ENCODE peak calls at places on chromosomes 6 and 20, in five cellular contexts. L, J, D, U and I are unnamed samples.

GRCh38 chr6:21505574-21505990 is 88.0 kb upstream of the SOX4 start:
- DNase-seq in L (no peak), J (no peak), D (no peak), U (no peak), I (no peak)

GRCh38 chr6:21531393-21531792 is 62.2 kb upstream of the SOX4 start:
- DNase-seq in L (no peak), J (no peak), D (no peak), U (no peak), I (no peak)

GRCh38 chr6:167733740-167734661 is 92.7 kb upstream of the AFDN start:
- DNase-seq in L (peak), J (no peak), D (peak), U (peak), I (peak)

GRCh38 chr6:109381007-109381746 is 1.1 kb downstream of the CD164 start:
- DNase-seq in L (no peak), J (no peak), D (peak), U (no peak), I (peak)

GRCh38 chr6:45327956-45328522 is at the start of gene RUNX2:
- DNase-seq in L (peak), J (peak), D (peak), U (peak), I (peak)

GRCh38 chr20:63432577-63433061 is 39.8 kb downstream of the KCNQ2 start:
- DNase-seq in L (no peak), J (no peak), D (no peak), U (no peak), I (no peak)

GRCh38 chr20:38295811-38296210 is 8.1 kb upstream of the BPI start:
- DNase-seq in L (no peak), J (no peak), D (no peak), U (no peak), I (no peak)

GRCh38 chr6:226516-227073 is 65.7 kb upstream of the DUSP22 start:
- DNase-seq in L (no peak), J (no peak), D (no peak), U (no peak), I (no peak)

GRCh38 chr20:25707695-25708094 is 11.0 kb upstream of the ZNF337 start:
- DNase-seq in L (no peak), J (no peak), D (no peak), U (no peak), I (no peak)

GRCh38 chr6:164370773-164371172 is 938.6 kb downstream of the C6orf118 start:
- DNase-seq in L (peak), J (peak), D (peak), U (no peak), I (peak)

GRCh38 chr6:144150673-144151009 is 324 bp downstream of the STX11 start:
- DNase-seq in L (peak), J (peak), D (peak), U (peak), I (peak)

GRCh38 chr20:5402903-5403531 is 86.3 kb upstream of the PROKR2 start:
- DNase-seq in L (peak), J (peak), D (peak), U (no peak), I (peak)

GRCh38 chr6:149862901-149863595 is 1.1 kb downstream of the LRP11 start:
- DNase-seq in L (peak), J (no peak), D (peak), U (peak), I (peak)

GRCh38 chr20:64102647-64103354 is 4.6 kb downstream of the NPBWR2 start:
- DNase-seq in L (no peak), J (no peak), D (no peak), U (no peak), I (no peak)

GRCh38 chr6:22113046-22113766 is 183.6 kb downstream of the PRL start:
- DNase-seq in L (peak), J (peak), D (peak), U (peak), I (peak)

GRCh38 chr6:37820713-37821069 is 1.2 kb downstream of the ZFAND3 start:
- DNase-seq in L (no peak), J (no peak), D (no peak), U (no peak), I (no peak)

GRCh38 chr20:6590891-6591679 is 176.4 kb upstream of the BMP2 start:
- DNase-seq in L (peak), J (peak), D (peak), U (peak), I (peak)

GRCh38 chr20:50308166-50308512 is 117.5 kb downstream of the CEBPB start:
- DNase-seq in L (no peak), J (no peak), D (no peak), U (no peak), I (no peak)

GRCh38 chr6:96156425-96156824 is 140.7 kb downstream of the FUT9 start:
- DNase-seq in L (no peak), J (no peak), D (no peak), U (no peak), I (no peak)
- TF ChIP-seq CTCF in L (no peak), J (no peak), D (no peak), U (no peak), I (no peak)

GRCh38 chr6:129542705-129543104 is 167.3 kb downstream of the ARHGAP18 start:
- DNase-seq in L (no peak), J (no peak), D (no peak), U (no peak), I (no peak)

GRCh38 chr6:129544892-129545612 is 164.9 kb downstream of the ARHGAP18 start:
- DNase-seq in L (no peak), J (peak), D (peak), U (no peak), I (no peak)

GRCh38 chr6:129546702-129547101 is 163.3 kb downstream of the ARHGAP18 start:
- DNase-seq in L (peak), J (peak), D (no peak), U (no peak), I (no peak)

GRCh38 chr6:129539032-129539431 is 170.9 kb downstream of the ARHGAP18 start:
- DNase-seq in L (no peak), J (no peak), D (no peak), U (no peak), I (no peak)

DNA sequence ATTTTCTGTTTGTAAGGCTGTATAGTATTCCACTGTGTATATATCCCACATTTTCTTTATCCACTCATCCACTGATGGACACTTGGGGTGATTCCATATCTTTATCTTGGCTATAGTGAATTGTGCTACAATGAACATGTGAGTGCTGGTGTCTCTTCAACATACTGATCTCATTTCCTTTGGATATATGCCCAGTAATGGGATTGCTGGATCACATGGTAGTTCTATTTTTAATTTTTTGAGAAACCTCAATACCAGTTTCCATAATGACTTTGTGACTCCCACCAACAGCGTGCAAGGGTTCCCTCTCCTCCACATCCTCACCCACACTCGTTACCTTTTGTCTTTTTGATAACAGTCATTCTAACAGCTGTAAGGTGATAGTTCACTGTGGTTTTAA is 166.0 kb downstream of the ARHGAP18 start:
- DNase-seq in L (peak), J (peak), D (peak), U (peak), I (no peak)
- TF ChIP-seq CTCF in L (no peak), J (no peak), D (no peak), U (no peak), I (no peak)

GRCh38 chr20:45791668-45792512 is at the start of the genes DNTTIP1 and WFDC3:
- DNase-seq in L (peak), J (peak), D (peak), U (peak), I (peak)
- TF ChIP-seq CTCF in L (no peak), J (no peak), D (no peak), U (no peak), I (no peak)

DNA sequence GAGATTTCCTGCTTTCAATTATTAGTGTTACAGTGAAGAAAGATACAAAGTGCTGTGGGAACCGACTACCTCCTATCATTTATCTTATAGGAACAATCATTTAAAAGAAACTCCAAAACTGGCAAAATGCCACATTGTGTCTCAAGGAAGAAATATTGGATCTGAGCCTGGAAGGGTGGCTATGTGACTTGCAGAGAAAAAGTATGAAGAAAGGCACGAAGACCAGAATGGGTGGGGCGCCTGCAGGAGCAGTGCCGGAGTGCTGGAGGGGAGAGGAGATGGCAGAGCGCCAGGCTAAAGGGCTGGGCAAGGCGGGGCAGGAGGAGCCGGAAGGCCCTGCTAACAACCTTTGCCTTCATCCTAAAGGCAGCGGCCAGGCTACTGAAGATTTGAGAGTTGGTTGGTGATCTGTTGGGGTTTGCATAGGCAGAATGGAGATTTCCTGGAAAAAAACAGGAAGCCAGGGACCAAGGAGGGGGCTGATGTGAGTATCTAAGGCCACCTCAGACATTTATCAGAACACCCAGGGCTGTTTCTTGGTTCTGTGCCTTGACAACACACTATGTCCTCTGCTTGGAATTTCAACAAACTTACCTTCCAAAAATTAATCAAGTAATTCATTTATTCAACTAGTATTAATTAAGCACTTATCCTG is 125.6 kb downstream of the MAFB start:
- DNase-seq in L (peak), J (peak), D (peak), U (peak), I (peak)
- TF ChIP-seq CTCF in L (no peak), J (no peak), D (no peak), U (no peak), I (no peak)

GRCh38 chr20:19826179-19826914 is 68.3 kb downstream of the RIN2 start:
- DNase-seq in L (no peak), J (peak), D (no peak), U (no peak), I (no peak)

GRCh38 chr20:19821605-19822004 is 63.5 kb downstream of the RIN2 start:
- DNase-seq in L (no peak), J (no peak), D (no peak), U (no peak), I (no peak)

GRCh38 chr20:19824861-19825260 is 66.8 kb downstream of the RIN2 start:
- DNase-seq in L (peak), J (peak), D (no peak), U (no peak), I (no peak)

GRCh38 chr20:19823216-19823615 is 65.2 kb downstream of the RIN2 start:
- DNase-seq in L (peak), J (no peak), D (no peak), U (peak), I (no peak)

DNA sequence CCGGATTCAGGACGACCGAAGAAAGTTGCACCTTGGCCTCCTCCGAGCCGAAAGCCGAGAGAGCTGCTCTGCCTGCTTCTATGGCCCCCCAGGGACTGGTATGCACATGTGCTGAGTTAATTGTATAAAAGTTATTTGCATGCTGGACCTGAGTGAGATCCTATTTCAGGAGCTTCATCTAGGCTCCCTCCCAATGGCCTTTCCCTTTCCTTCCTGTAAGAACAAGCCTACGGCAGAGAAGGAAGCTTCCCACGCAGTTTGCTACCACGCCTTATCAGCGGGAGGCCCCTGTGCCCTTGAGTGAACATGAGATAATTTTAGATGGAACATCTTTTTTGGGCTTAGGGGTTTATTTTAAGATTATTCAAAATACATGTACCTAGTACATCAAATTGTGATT is 65.9 kb downstream of the RIN2 start:
- DNase-seq in L (no peak), J (no peak), D (no peak), U (peak), I (peak)
- TF ChIP-seq CTCF in L (no peak), J (no peak), D (no peak), U (no peak), I (no peak)

GRCh38 chr6:80263603-80264002 is 157.1 kb downstream of the BCKDHB start:
- DNase-seq in L (peak), J (no peak), D (no peak), U (no peak), I (no peak)

GRCh38 chr6:80254716-80255115 is 148.2 kb downstream of the BCKDHB start:
- DNase-seq in L (no peak), J (no peak), D (no peak), U (no peak), I (no peak)

DNA sequence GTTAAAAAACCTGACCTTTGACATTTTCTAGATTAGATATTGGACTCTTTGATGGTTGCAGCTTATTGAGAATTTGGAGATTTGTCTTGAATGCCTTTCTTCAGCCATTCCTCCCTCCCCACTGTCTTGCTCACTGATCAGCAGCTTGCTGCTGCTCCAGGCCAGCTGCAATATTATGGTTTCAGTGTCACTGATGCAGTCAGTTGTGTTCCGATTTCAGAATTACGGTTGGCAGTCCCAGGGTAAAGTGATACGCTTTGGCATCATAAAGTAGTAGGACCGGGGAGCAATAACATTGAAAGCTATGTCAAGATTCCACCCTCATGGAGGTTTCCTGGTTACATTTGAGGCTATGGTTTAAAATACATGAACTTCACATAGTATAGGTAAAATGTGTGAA is 152.6 kb downstream of the BCKDHB start:
- DNase-seq in L (no peak), J (no peak), D (no peak), U (no peak), I (no peak)
- TF ChIP-seq CTCF in L (no peak), J (no peak), D (no peak), U (no peak), I (no peak)

GRCh38 chr20:55592866-55593265 is 412.5 kb downstream of the CBLN4 start:
- DNase-seq in L (no peak), J (no peak), D (no peak), U (no peak), I (no peak)
- TF ChIP-seq CTCF in L (no peak), J (no peak), D (no peak), U (no peak), I (no peak)

DNA sequence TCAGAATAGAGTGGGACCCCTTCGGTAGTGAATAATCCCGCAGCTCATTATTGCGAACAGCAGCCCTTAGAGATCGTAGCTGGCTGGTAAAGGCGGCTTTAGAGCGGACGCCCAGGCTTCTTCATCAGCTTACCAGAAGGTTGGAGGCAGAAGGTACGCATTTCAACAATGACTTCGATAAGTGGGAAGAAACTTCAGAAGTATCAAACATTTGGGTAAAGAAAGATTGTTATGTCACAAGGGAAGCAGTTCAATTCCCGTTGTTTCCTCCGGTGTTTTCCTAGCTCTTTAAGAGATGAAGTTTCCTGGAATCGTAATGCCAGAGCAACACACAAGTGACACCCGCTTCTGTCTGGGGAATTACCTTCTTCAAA is 119.2 kb upstream of the ZNF184 start:
- DNase-seq in L (no peak), J (no peak), D (peak), U (peak), I (no peak)
- TF ChIP-seq CTCF in L (no peak), J (no peak), D (no peak), U (no peak), I (no peak)

GRCh38 chr20:58636983-58637421 is 14.1 kb upstream of the STX16 start:
- DNase-seq in L (no peak), J (no peak), D (no peak), U (no peak), I (no peak)
- TF ChIP-seq CTCF in L (peak), J (peak), D (peak), U (peak), I (no peak)

DNA sequence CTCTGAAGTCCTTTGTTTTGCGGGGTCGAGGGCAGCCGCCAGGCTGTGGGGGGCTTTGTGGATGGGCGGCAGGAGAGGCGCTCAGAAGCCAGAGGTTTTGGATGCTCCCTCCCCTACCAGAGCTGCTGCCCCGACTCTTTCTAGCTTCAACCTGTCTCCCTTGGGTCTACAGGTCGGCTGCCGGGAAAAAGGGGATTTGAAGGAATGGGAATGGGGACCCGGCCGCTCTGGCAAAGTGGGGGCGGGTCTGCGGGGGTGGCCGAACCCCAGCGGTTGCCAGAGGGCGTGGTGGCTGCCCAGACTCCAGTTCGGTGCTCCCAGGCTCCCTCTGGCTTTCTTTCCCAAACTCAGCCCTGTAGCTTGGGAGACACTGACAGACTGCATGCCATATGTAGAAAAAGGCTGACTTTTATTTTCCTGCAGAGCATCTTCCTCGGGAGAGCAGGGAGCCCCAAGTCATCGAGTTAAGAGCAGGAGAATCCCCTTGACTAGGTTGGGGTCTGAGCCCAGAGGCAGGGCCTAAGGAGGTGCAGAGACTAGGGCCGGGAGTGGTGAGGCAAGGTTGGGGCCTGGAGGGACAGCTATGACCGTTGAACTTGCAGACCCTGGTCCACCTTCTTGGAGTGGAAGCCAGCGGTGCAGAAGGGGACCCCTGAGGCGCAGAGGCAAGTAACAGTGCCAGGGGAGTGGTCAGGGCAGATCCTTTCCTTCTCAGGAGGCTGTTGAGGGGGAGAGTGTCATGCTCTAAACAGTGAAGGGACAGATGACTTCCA is 1.4 kb upstream of the PPP1R18 start:
- DNase-seq in L (peak), J (no peak), D (peak), U (peak), I (peak)
- TF ChIP-seq CTCF in L (peak), J (peak), D (peak), U (peak), I (no peak)